ENCODE peak calls at places on chromosome 17, in eight cellular contexts. C is neural crest cell, M is ascending aorta, B is heart left ventricle, H is tibial artery, D is bronchial epithelial cell, J is DND-41, F is right atrium auricular region. R is an unnamed sample.

GRCh38 chr17:43667506-43668438 is 6.0 kb upstream of the MEOX1 start:
- DNase-seq in C (no peak), M (no peak), B (peak; percentile 20), H (no peak), D (peak; percentile 63), J (no peak), F (no peak), R (no peak)

GRCh38 chr17:78504156-78504925 is 72.9 kb downstream of the DNAH17 start:
- DNase-seq in C (no peak), M (no peak), B (no peak), H (no peak), D (no peak), J (no peak), F (no peak), R (no peak)

GRCh38 chr17:37103191-37103590 is 154.4 kb downstream of the AATF start:
- DNase-seq in C (no peak), M (no peak), B (no peak), H (no peak), D (no peak), J (no peak), F (no peak), R (no peak)

GRCh38 chr17:60905709-60906108 is 228.1 kb downstream of the BCAS3 start:
- DNase-seq in C (no peak), M (no peak), B (no peak), H (no peak), D (no peak), J (no peak), F (no peak), R (no peak)

GRCh38 chr17:27293898-27294688 is at the start of gene WSB1:
- DNase-seq in C (peak; percentile 88), M (peak; percentile 96), B (peak; percentile 97), H (peak; percentile 93), D (peak; percentile 55), J (peak; percentile 92), F (peak; percentile 95), R (peak; percentile 95)

GRCh38 chr17:76498886-76499667 is 2.1 kb downstream of the RHBDF2 start:
- DNase-seq in C (no peak), M (no peak), B (no peak), H (no peak), D (peak; percentile 41), J (no peak), F (no peak), R (no peak)

GRCh38 chr17:77959216-77959925 is 868 bp downstream of the TNRC6C start:
- DNase-seq in C (no peak), M (no peak), B (peak; percentile 70), H (no peak), D (peak; percentile 20), J (peak; percentile 59), F (no peak), R (no peak)

GRCh38 chr17:34826332-34826731 is 134.9 kb downstream of the CCT6B start:
- DNase-seq in C (peak; percentile 16), M (no peak), B (no peak), H (no peak), D (peak; percentile 15), J (no peak), F (no peak), R (no peak)

GRCh38 chr17:76558210-76559095 is 18.6 kb downstream of the PRCD start:
- DNase-seq in C (no peak), M (no peak), B (no peak), H (no peak), D (no peak), J (no peak), F (no peak), R (no peak)

GRCh38 chr17:28125530-28126382 is 83.3 kb downstream of the NLK start:
- DNase-seq in C (no peak), M (no peak), B (no peak), H (no peak), D (no peak), J (no peak), F (no peak), R (no peak)

GRCh38 chr17:81909966-81910839 is 996 bp downstream of the PCYT2 start:
- DNase-seq in C (no peak), M (no peak), B (no peak), H (no peak), D (no peak), J (no peak), F (no peak), R (no peak)

GRCh38 chr17:79627184-79627765 is 16.4 kb upstream of the RBFOX3 start:
- DNase-seq in C (no peak), M (peak; percentile 15), B (no peak), H (peak; percentile 13), D (no peak), J (no peak), F (no peak), R (peak; percentile 7)

GRCh38 chr17:18921912-18922451 is 30.0 kb upstream of the SLC5A10 start:
- DNase-seq in C (no peak), M (no peak), B (no peak), H (no peak), D (peak; percentile 93), J (no peak), F (no peak), R (no peak)

GRCh38 chr17:65546579-65546978 is 14.9 kb downstream of the AXIN2 start:
- DNase-seq in C (no peak), M (no peak), B (no peak), H (no peak), D (no peak), J (no peak), F (no peak), R (no peak)

GRCh38 chr17:17839792-17840707 is 3.3 kb upstream of the SREBF1 start:
- DNase-seq in C (peak; percentile 69), M (peak; percentile 92), B (peak; percentile 93), H (peak; percentile 81), D (peak; percentile 79), J (no peak), F (peak; percentile 88), R (peak; percentile 82)

GRCh38 chr17:33200587-33200986 is 92.5 kb downstream of the ASIC2 start:
- DNase-seq in C (no peak), M (no peak), B (no peak), H (no peak), D (peak; percentile 18), J (no peak), F (no peak), R (no peak)

GRCh38 chr17:59786536-59787319 is 79.3 kb downstream of the VMP1 start:
- DNase-seq in C (no peak), M (peak; percentile 88), B (no peak), H (peak; percentile 72), D (peak; percentile 100), J (peak; percentile 83), F (peak; percentile 69), R (peak; percentile 53)

GRCh38 chr17:56707312-56708219 is 114.1 kb downstream of the NOG start:
- DNase-seq in C (no peak), M (no peak), B (no peak), H (no peak), D (peak; percentile 4), J (no peak), F (no peak), R (no peak)

GRCh38 chr17:75490173-75490743 is 25.1 kb downstream of the CASKIN2 start:
- DNase-seq in C (no peak), M (no peak), B (peak; percentile 63), H (no peak), D (no peak), J (no peak), F (no peak), R (no peak)

GRCh38 chr17:8056976-8057625 is 18.2 kb downstream of the ALOX15B start:
- DNase-seq in C (no peak), M (no peak), B (no peak), H (no peak), D (no peak), J (no peak), F (no peak), R (no peak)

GRCh38 chr17:21213491-21214014 is 408 bp downstream of the TMEM11 start:
- DNase-seq in C (no peak), M (peak; percentile 68), B (peak; percentile 77), H (peak; percentile 30), D (peak; percentile 26), J (no peak), F (no peak), R (no peak)

GRCh38 chr17:21460358-21460757 is 84.2 kb downstream of the KCNJ12 start:
- DNase-seq in C (no peak), M (peak; percentile 2), B (no peak), H (no peak), D (no peak), J (no peak), F (peak; percentile 57), R (no peak)

GRCh38 chr17:45326566-45326965 is 9.7 kb upstream of the MAP3K14 start:
- DNase-seq in C (no peak), M (no peak), B (no peak), H (no peak), D (no peak), J (no peak), F (no peak), R (no peak)

GRCh38 chr17:67082110-67082509 is 37.8 kb downstream of the CACNG1 start:
- DNase-seq in C (no peak), M (no peak), B (no peak), H (no peak), D (no peak), J (no peak), F (no peak), R (no peak)
- TF ChIP-seq CTCF in C (no peak), M (no peak), B (no peak), H (no peak), D (no peak), J (peak; percentile 63), F (no peak), R (no peak)

DNA sequence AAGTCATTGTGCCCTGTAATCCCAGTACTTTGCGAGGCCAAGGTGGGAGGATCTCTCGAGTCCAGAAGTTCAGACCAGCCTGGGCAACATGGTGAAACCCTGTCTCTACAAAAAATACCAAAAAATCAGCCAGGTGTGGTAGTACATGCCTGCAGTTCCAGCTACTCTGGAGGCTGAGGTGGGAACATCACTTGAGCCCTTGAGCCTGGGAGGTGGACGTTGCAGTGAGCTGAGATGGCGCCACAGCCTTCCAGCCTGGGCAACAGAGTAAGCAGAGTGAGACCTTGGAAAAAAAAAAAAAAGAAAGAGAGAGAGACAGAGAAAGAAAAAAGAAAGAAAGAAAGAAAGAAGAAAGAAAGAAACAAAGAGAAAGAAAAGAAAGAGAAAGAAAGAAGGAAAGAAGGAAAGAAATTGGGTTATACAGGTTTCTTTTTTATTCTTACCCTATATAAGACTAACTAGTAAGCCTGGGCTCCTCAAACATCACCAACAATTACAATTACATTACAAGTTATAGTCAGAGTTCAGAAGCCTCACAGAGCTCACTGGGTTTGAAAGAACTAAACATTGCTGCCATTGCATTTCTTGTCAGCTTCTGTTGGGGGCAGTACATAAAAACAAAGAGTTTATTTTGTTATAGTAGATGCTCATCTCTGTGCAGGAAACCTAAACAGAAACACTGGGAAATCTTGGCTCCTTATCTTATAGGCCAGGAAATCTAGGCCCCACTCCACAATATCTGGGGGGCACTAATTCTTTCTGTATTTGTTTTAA is 6.7 kb upstream of the ABCA9 start:
- DNase-seq in C (no peak), M (no peak), B (no peak), H (no peak), D (no peak), J (no peak), F (no peak), R (no peak)
- TF ChIP-seq CTCF in C (no peak), M (no peak), B (no peak), H (no peak), D (no peak), J (peak; percentile 25), F (peak; percentile 9), R (no peak)

GRCh38 chr17:9575381-9576072 is at the start of gene STX8:
- DNase-seq in C (peak; percentile 94), M (peak; percentile 95), B (peak; percentile 96), H (peak; percentile 91), D (peak; percentile 66), J (peak; percentile 81), F (peak; percentile 87), R (peak; percentile 86)
- TF ChIP-seq CTCF in C (no peak), M (no peak), B (no peak), H (peak; percentile 12), D (no peak), J (no peak), F (no peak), R (no peak)

GRCh38 chr17:39863918-39864746 is at the start of gene IKZF3:
- DNase-seq in C (peak; percentile 49), M (peak; percentile 62), B (peak; percentile 79), H (no peak), D (peak; percentile 54), J (peak; percentile 54), F (no peak), R (no peak)
- TF ChIP-seq CTCF in C (peak; percentile 22), M (no peak), B (no peak), H (no peak), D (peak; percentile 57), J (peak; percentile 53), F (peak; percentile 30), R (no peak)